ENCODE peak calls at places on chromosomes 4 and X, in four cellular contexts. One of them, this sample, is unnamed.

GRCh38 chrX:79366888-79367749 is at the start of gene ITM2A:
- DNase-seq in upper lobe of left lung: peak
- DNase-seq in spleen: peak
- DNase-seq in breast epithelium: peak
- DNase-seq in this sample: no peak

GRCh38 chrX:38006778-38007177 is 425 bp downstream of the SYTL5 start:
- DNase-seq in breast epithelium: no peak
- DNase-seq in upper lobe of left lung: no peak
- DNase-seq in spleen: no peak
- DNase-seq in this sample: no peak

GRCh38 chr4:171007618-171008390 is 805.4 kb upstream of the GALNTL6 start:
- DNase-seq in breast epithelium: no peak
- DNase-seq in spleen: no peak
- DNase-seq in upper lobe of left lung: no peak
- DNase-seq in this sample: no peak

GRCh38 chr4:157754410-157754809 is 418.4 kb downstream of the GASK1B start:
- DNase-seq in upper lobe of left lung: no peak
- DNase-seq in spleen: no peak
- DNase-seq in breast epithelium: no peak
- DNase-seq in this sample: no peak

GRCh38 chr4:3703343-3703676 is 62.9 kb upstream of the ADRA2C start:
- DNase-seq in breast epithelium: no peak
- DNase-seq in upper lobe of left lung: no peak
- DNase-seq in spleen: no peak
- DNase-seq in this sample: no peak

GRCh38 chrX:19554786-19555185 is 39.5 kb upstream of the MAP3K15 start:
- DNase-seq in breast epithelium: no peak
- DNase-seq in upper lobe of left lung: no peak
- DNase-seq in spleen: no peak
- DNase-seq in this sample: no peak

GRCh38 chrX:1391370-1391706 is 575 bp downstream of the SLC25A6 start:
- DNase-seq in breast epithelium: peak
- DNase-seq in spleen: no peak
- DNase-seq in upper lobe of left lung: no peak
- DNase-seq in this sample: no peak

GRCh38 chrX:118212817-118213183 is 96.2 kb upstream of the KLHL13 start:
- DNase-seq in spleen: no peak
- DNase-seq in breast epithelium: no peak
- DNase-seq in upper lobe of left lung: no peak
- DNase-seq in this sample: no peak

GRCh38 chr4:181761130-181761529 is 482.1 kb upstream of the TENM3 start:
- DNase-seq in breast epithelium: no peak
- DNase-seq in spleen: no peak
- DNase-seq in upper lobe of left lung: no peak
- DNase-seq in this sample: no peak

GRCh38 chr4:162497564-162498167 is 333.9 kb upstream of the FSTL5 start:
- DNase-seq in upper lobe of left lung: no peak
- DNase-seq in breast epithelium: no peak
- DNase-seq in spleen: no peak
- DNase-seq in this sample: no peak

GRCh38 chrX:110444996-110445395 is 86.3 kb downstream of the RTL9 start:
- DNase-seq in spleen: no peak
- DNase-seq in upper lobe of left lung: no peak
- DNase-seq in breast epithelium: no peak
- DNase-seq in this sample: no peak

GRCh38 chr4:120304801-120305200 is 238.2 kb upstream of the MAD2L1 start:
- DNase-seq in spleen: no peak
- DNase-seq in upper lobe of left lung: no peak
- DNase-seq in breast epithelium: no peak
- DNase-seq in this sample: no peak

GRCh38 chr4:48268956-48269860 is at the start of gene TEC:
- DNase-seq in breast epithelium: no peak
- DNase-seq in spleen: no peak
- DNase-seq in upper lobe of left lung: peak
- DNase-seq in this sample: peak
- TF ChIP-seq POLR2AphosphoS5 in breast epithelium: peak
- TF ChIP-seq POLR2AphosphoS5 in spleen: peak
- TF ChIP-seq POLR2AphosphoS5 in upper lobe of left lung: peak
- TF ChIP-seq POLR2AphosphoS5 in this sample: no peak

GRCh38 chrX:18353931-18354368 is 538 bp downstream of the SCML2 start:
- DNase-seq in upper lobe of left lung: no peak
- DNase-seq in spleen: peak
- DNase-seq in breast epithelium: no peak
- DNase-seq in this sample: no peak
- TF ChIP-seq CTCF in upper lobe of left lung: no peak
- TF ChIP-seq CTCF in spleen: no peak
- TF ChIP-seq CTCF in breast epithelium: no peak
- TF ChIP-seq CTCF in this sample: no peak

DNA sequence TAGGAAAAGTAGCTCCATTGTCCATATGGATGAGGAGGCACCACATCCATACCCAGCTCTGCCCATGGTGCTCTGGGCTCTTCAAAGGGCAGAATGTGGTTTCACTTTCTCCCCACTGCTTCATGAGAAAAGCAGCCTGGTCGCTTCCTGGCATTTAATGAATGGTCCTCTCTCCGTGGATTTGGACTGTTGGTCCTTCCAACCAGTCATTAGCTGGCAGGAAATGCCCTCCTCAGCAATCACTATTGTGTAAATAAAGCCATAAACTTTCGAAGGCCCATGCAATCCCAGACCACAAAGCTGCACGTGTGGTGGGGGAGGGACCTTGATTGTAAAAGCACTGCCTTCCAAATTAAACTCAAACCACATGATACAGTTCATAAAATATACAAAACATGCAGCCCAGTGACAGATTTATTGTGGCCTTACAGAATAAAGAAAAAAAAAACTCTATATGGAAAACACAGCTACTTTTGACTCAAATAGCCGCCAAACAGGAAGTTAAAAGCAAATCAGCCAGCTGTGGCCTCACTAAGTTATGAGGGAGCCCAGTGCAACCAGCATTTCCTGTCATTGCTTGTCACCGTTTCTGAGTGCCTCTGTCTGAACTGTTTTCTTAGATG is 8.1 kb downstream of the MBNL3 start:
- DNase-seq in spleen: peak
- DNase-seq in breast epithelium: no peak
- DNase-seq in upper lobe of left lung: peak
- DNase-seq in this sample: peak
- TF ChIP-seq POLR2AphosphoS5 in spleen: no peak
- TF ChIP-seq POLR2AphosphoS5 in breast epithelium: no peak
- TF ChIP-seq POLR2AphosphoS5 in upper lobe of left lung: no peak
- TF ChIP-seq POLR2AphosphoS5 in this sample: peak

DNA sequence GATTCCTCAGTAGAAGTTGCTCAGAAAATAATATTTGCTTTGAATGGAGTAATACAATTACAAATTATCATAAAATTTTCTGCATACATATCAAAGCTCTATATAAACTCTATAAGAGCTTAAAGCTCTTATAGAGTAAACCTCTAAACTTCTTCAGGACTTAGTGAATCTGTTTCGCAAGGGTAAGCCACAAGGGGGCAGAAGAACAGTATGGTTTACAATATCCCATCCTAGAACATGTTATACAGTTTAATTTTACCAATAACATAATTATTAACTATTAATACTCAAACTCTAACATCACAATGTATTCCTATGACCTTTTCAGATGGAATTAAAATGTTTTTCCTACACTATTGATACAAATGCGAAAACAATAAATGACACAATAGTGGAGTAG is 33.8 kb upstream of the SPANXN1 start:
- DNase-seq in breast epithelium: no peak
- DNase-seq in spleen: no peak
- DNase-seq in upper lobe of left lung: no peak
- DNase-seq in this sample: no peak
- TF ChIP-seq CTCF in breast epithelium: no peak
- TF ChIP-seq CTCF in spleen: no peak
- TF ChIP-seq CTCF in upper lobe of left lung: no peak
- TF ChIP-seq CTCF in this sample: no peak

GRCh38 chrX:97527725-97528124 is 644.0 kb downstream of the RPA4 start:
- DNase-seq in upper lobe of left lung: no peak
- DNase-seq in breast epithelium: no peak
- DNase-seq in spleen: no peak
- DNase-seq in this sample: no peak

GRCh38 chrX:97531824-97532223 is 648.1 kb downstream of the RPA4 start:
- DNase-seq in breast epithelium: no peak
- DNase-seq in upper lobe of left lung: no peak
- DNase-seq in spleen: no peak
- DNase-seq in this sample: no peak

GRCh38 chrX:97524997-97525396 is 641.3 kb downstream of the RPA4 start:
- DNase-seq in breast epithelium: no peak
- DNase-seq in upper lobe of left lung: no peak
- DNase-seq in spleen: no peak
- DNase-seq in this sample: no peak

GRCh38 chrX:97525981-97526380 is 642.3 kb downstream of the RPA4 start:
- DNase-seq in spleen: no peak
- DNase-seq in breast epithelium: no peak
- DNase-seq in upper lobe of left lung: no peak
- DNase-seq in this sample: no peak

DNA sequence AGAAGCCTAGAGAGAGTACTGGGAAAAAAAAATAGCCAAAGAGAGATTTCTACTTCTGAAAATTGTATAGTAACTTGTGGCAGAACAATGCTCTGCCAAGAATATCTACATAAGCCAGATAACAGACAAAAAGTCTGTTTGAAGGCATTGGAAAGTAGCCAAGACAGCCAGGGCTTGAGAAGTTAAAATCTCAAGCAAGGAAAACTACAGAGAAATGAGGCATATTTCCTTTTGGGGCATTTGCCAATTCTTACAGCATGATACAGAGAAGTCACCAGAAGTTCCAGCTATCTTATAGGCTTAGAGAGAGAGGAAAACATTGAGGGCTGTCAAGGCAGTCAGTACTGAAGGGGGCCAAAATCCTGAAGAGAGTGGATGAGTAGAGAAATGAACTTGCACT is 646.1 kb downstream of the RPA4 start:
- DNase-seq in upper lobe of left lung: no peak
- DNase-seq in spleen: no peak
- DNase-seq in breast epithelium: no peak
- DNase-seq in this sample: no peak
- TF ChIP-seq POLR2AphosphoS5 in upper lobe of left lung: no peak
- TF ChIP-seq POLR2AphosphoS5 in spleen: no peak
- TF ChIP-seq POLR2AphosphoS5 in breast epithelium: no peak
- TF ChIP-seq POLR2AphosphoS5 in this sample: no peak

GRCh38 chr4:87835192-87835591 is 2.4 kb downstream of the MEPE start:
- DNase-seq in breast epithelium: no peak
- DNase-seq in upper lobe of left lung: no peak
- DNase-seq in spleen: no peak
- DNase-seq in this sample: no peak

GRCh38 chr4:87840149-87840548 is 7.4 kb downstream of the MEPE start:
- DNase-seq in spleen: no peak
- DNase-seq in breast epithelium: no peak
- DNase-seq in upper lobe of left lung: no peak
- DNase-seq in this sample: no peak

GRCh38 chr4:87839309-87839946 is 6.7 kb downstream of the MEPE start:
- DNase-seq in upper lobe of left lung: peak
- DNase-seq in spleen: no peak
- DNase-seq in breast epithelium: no peak
- DNase-seq in this sample: no peak

GRCh38 chr4:87835732-87836131 is 3.0 kb downstream of the MEPE start:
- DNase-seq in upper lobe of left lung: no peak
- DNase-seq in breast epithelium: no peak
- DNase-seq in spleen: no peak
- DNase-seq in this sample: no peak

DNA sequence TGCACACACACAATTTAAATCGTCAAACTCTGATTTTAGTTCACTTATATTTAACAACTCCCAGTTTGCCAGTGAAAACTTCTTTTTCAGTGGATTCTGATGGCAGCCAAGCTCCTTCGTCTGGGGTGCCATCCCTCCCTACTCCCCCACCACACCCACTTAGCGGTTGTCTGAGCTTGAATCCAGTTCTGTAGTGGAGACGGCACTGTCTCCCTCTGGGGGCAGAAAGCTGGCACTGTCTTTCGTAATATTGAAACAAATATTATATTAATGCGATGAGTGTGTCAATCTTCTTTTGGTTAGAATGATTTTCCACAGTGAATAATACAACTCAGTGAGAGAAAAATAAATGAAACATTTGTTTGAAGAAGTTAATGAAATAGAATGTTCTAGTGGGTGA is 5.4 kb downstream of the MEPE start:
- DNase-seq in spleen: no peak
- DNase-seq in breast epithelium: no peak
- DNase-seq in upper lobe of left lung: no peak
- DNase-seq in this sample: no peak
- TF ChIP-seq CTCF in spleen: no peak
- TF ChIP-seq CTCF in breast epithelium: no peak
- TF ChIP-seq CTCF in upper lobe of left lung: no peak
- TF ChIP-seq CTCF in this sample: no peak

GRCh38 chr4:158817562-158818370 is 48.9 kb downstream of the FNIP2 start:
- DNase-seq in breast epithelium: no peak
- DNase-seq in spleen: no peak
- DNase-seq in upper lobe of left lung: no peak
- DNase-seq in this sample: no peak

GRCh38 chr4:158818595-158818994 is 49.8 kb downstream of the FNIP2 start:
- DNase-seq in spleen: no peak
- DNase-seq in upper lobe of left lung: no peak
- DNase-seq in breast epithelium: no peak
- DNase-seq in this sample: no peak

GRCh38 chr4:158821228-158822009 is 52.6 kb downstream of the FNIP2 start:
- DNase-seq in spleen: no peak
- DNase-seq in upper lobe of left lung: no peak
- DNase-seq in breast epithelium: no peak
- DNase-seq in this sample: no peak

GRCh38 chr4:158822348-158822747 is 53.5 kb downstream of the FNIP2 start:
- DNase-seq in spleen: no peak
- DNase-seq in breast epithelium: no peak
- DNase-seq in upper lobe of left lung: no peak
- DNase-seq in this sample: no peak

DNA sequence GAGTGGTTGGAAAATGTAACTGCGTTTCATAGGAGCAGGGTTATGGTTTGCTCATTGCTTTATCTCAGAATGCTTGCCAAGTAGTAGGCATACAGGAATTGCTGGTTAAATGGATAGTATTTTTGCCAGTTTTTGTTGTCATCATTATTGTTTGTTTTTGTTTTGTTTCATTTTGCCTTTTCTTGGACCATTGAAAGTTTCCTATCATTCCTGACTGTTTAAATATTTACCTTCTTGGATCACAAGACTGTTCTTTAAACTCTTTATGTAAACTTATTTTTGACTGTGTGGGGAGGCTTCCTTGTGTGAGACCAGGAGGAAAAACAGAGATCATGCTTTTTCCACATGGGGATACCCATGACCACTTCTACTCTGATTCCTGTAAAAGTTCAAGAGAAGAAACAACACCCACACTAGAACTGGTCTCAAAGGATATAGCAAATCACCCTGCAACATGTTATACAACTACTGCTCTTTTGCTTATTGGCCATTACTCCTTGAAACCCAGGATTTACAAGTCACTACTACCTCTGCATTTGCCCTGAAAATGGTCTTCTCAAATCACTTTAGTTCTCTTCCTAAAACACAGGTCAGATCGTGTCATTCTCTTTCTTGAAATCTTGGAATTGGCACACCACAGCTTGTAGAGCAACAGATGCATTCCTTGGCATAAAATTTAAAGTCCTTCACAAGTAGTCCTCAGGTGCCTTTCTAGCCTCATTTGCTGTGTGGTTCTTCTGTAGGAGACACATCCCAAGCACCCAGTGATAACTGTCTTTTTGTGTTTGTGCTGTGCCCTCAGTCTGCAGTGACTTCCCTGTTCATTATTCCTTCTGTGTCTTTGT is 51.3 kb downstream of the FNIP2 start:
- DNase-seq in spleen: no peak
- DNase-seq in breast epithelium: no peak
- DNase-seq in upper lobe of left lung: no peak
- DNase-seq in this sample: no peak
- TF ChIP-seq POLR2AphosphoS5 in spleen: no peak
- TF ChIP-seq POLR2AphosphoS5 in breast epithelium: no peak
- TF ChIP-seq POLR2AphosphoS5 in upper lobe of left lung: no peak
- TF ChIP-seq POLR2AphosphoS5 in this sample: no peak

This sample was measured in prostate gland.